ENCODE peak calls at places on chromosomes 1 and 21, in eight cellular contexts. I, M, L, C, H, D, Z and S are unnamed samples. For H3K9me3, the result is how much of the 10 kb centered on the place peaks cover.

GRCh38 chr1:223106856-223107255 is 36.2 kb downstream of the TLR5 start:
- DNase-seq in I (no peak), M (no peak), L (peak), C (no peak), H (no peak), D (no peak), Z (no peak), S (no peak)

GRCh38 chr1:219564072-219564471 is 48.8 kb downstream of the ZC3H11B start:
- DNase-seq in I (no peak), M (no peak), L (no peak), C (no peak), H (no peak), D (no peak), Z (no peak), S (no peak)

GRCh38 chr1:96473791-96474452 is 247.7 kb upstream of the PTBP2 start:
- DNase-seq in I (no peak), M (peak), L (peak), C (no peak), H (no peak), D (peak), Z (no peak), S (no peak)

GRCh38 chr1:156493154-156493631 is 7.4 kb downstream of the MEF2D start:
- DNase-seq in I (no peak), M (no peak), L (no peak), C (no peak), H (no peak), D (no peak), Z (no peak), S (no peak)

GRCh38 chr1:34361781-34362357 is 185.2 kb downstream of the C1orf94 start:
- DNase-seq in I (no peak), M (no peak), L (no peak), C (no peak), H (no peak), D (no peak), Z (no peak), S (no peak)

GRCh38 chr1:180522204-180522497 is 19.8 kb upstream of the ACBD6 start:
- DNase-seq in I (no peak), M (peak), L (no peak), C (no peak), H (peak), D (no peak), Z (no peak), S (no peak)

GRCh38 chr21:34734696-34735095 is 65.9 kb downstream of the CLIC6 start:
- DNase-seq in I (no peak), M (peak), L (peak), C (no peak), H (no peak), D (no peak), Z (no peak), S (no peak)

GRCh38 chr1:150976879-150977694 is 2.5 kb upstream of the CERS2 start:
- DNase-seq in I (peak), M (peak), L (peak), C (peak), H (peak), D (no peak), Z (peak), S (peak)

GRCh38 chr1:1137256-1138045 is 21.6 kb upstream of the C1orf159 start:
- DNase-seq in I (peak), M (no peak), L (no peak), C (no peak), H (peak), D (no peak), Z (peak), S (peak)

GRCh38 chr1:244027491-244027890 is 23.6 kb upstream of the ZBTB18 start:
- DNase-seq in I (no peak), M (no peak), L (no peak), C (no peak), H (no peak), D (no peak), Z (no peak), S (no peak)

GRCh38 chr1:192153276-192153675 is 5.0 kb upstream of the RGS18 start:
- DNase-seq in I (no peak), M (no peak), L (peak), C (no peak), H (no peak), D (peak), Z (no peak), S (no peak)

GRCh38 chr21:37060296-37060695 is 12.6 kb downstream of the PIGP start:
- DNase-seq in I (no peak), M (peak), L (peak), C (peak), H (peak), D (peak), Z (no peak), S (no peak)

GRCh38 chr1:42852608-42852980 is 6.2 kb downstream of the ZNF691 start:
- DNase-seq in I (no peak), M (no peak), L (peak), C (no peak), H (peak), D (peak), Z (no peak), S (no peak)

GRCh38 chr1:154956557-154956956 is 658 bp upstream of the PBXIP1 start:
- DNase-seq in I (no peak), M (no peak), L (no peak), C (no peak), H (no peak), D (no peak), Z (no peak), S (no peak)

GRCh38 chr1:150364231-150365003 is 470 bp downstream of the RPRD2 start:
- DNase-seq in I (peak), M (peak), L (peak), C (no peak), H (peak), D (peak), Z (peak), S (peak)

GRCh38 chr1:229952135-229952534 is 114.9 kb upstream of the GALNT2 start:
- DNase-seq in I (no peak), M (peak), L (no peak), C (no peak), H (no peak), D (no peak), Z (no peak), S (no peak)

GRCh38 chr1:205766038-205766437 is 9.2 kb downstream of the RAB29 start:
- DNase-seq in I (no peak), M (peak), L (no peak), C (no peak), H (no peak), D (peak), Z (no peak), S (no peak)

GRCh38 chr1:228478912-228479665 is 8.1 kb upstream of the RNF187 start:
- DNase-seq in I (no peak), M (no peak), L (no peak), C (no peak), H (no peak), D (no peak), Z (no peak), S (no peak)

GRCh38 chr1:30253807-30254440 is 469.5 kb downstream of the MATN1 start:
- DNase-seq in I (no peak), M (no peak), L (no peak), C (no peak), H (no peak), D (no peak), Z (no peak), S (no peak)

GRCh38 chr1:175543447-175543846 is 199.9 kb downstream of the TNR start:
- DNase-seq in I (no peak), M (peak), L (no peak), C (no peak), H (no peak), D (no peak), Z (no peak), S (no peak)

GRCh38 chr1:32900956-32901822 is at the start of gene TMEM54:
- DNase-seq in I (no peak), M (peak), L (peak), C (no peak), H (peak), D (peak), Z (no peak), S (no peak)

GRCh38 chr1:42777860-42778259 is 6.9 kb upstream of the TMEM269 start:
- DNase-seq in I (no peak), M (no peak), L (peak), C (no peak), H (peak), D (peak), Z (no peak), S (no peak)

GRCh38 chr1:17441265-17441992 is 2.0 kb upstream of the RCC2 start:
- DNase-seq in I (no peak), M (peak), L (peak), C (peak), H (peak), D (peak), Z (no peak), S (no peak)

GRCh38 chr1:178942285-178943218 is 71.7 kb upstream of the ANGPTL1 start:
- DNase-seq in I (no peak), M (no peak), L (peak), C (no peak), H (no peak), D (peak), Z (no peak), S (no peak)

GRCh38 chr1:205769641-205770365 is 5.5 kb downstream of the RAB29 start:
- DNase-seq in I (no peak), M (no peak), L (peak), C (no peak), H (no peak), D (no peak), Z (no peak), S (no peak)

GRCh38 chr1:43363283-43363934 is 4.4 kb downstream of the ELOVL1 start:
- DNase-seq in I (no peak), M (no peak), L (no peak), C (no peak), H (peak), D (no peak), Z (no peak), S (no peak)

GRCh38 chr1:229407206-229408026 is 26.5 kb downstream of the ACTA1 start:
- DNase-seq in I (no peak), M (no peak), L (peak), C (no peak), H (no peak), D (no peak), Z (no peak), S (no peak)

GRCh38 chr1:114468047-114468446 is 43.0 kb downstream of the TRIM33 start:
- DNase-seq in I (no peak), M (no peak), L (no peak), C (no peak), H (no peak), D (no peak), Z (no peak), S (no peak)

GRCh38 chr1:248820041-248820585 is 5.6 kb downstream of the SH3BP5L start:
- DNase-seq in I (no peak), M (no peak), L (no peak), C (no peak), H (no peak), D (no peak), Z (no peak), S (no peak)

GRCh38 chr1:235503333-235504121 is 725 bp downstream of the B3GALNT2 start:
- DNase-seq in I (no peak), M (peak), L (peak), C (no peak), H (peak), D (peak), Z (no peak), S (no peak)

GRCh38 chr1:236395780-236396664 is 1.9 kb downstream of the EDARADD start:
- DNase-seq in I (no peak), M (peak), L (peak), C (no peak), H (no peak), D (no peak), Z (no peak), S (no peak)

GRCh38 chr1:44270666-44271628 is 57.7 kb downstream of the DMAP1 start:
- DNase-seq in I (no peak), M (no peak), L (peak), C (no peak), H (peak), D (no peak), Z (no peak), S (no peak)

GRCh38 chr1:192809286-192810252 is 730 bp downstream of the RGS2 start:
- DNase-seq in I (peak), M (no peak), L (peak), C (no peak), H (peak), D (peak), Z (peak), S (peak)

GRCh38 chr1:153597206-153597605 is 15.7 kb downstream of the S100A16 start:
- DNase-seq in I (no peak), M (peak), L (no peak), C (no peak), H (peak), D (peak), Z (no peak), S (no peak)

GRCh38 chr1:110563089-110563488 is 43.1 kb downstream of the KCNA2 start:
- DNase-seq in I (no peak), M (no peak), L (no peak), C (no peak), H (no peak), D (no peak), Z (no peak), S (no peak)

GRCh38 chr1:201703646-201704438 is 125.1 kb upstream of the IPO9 start:
- DNase-seq in I (peak), M (peak), L (peak), C (peak), H (peak), D (peak), Z (peak), S (peak)

GRCh38 chr1:56968878-56969495 is 3.2 kb upstream of the C8B start:
- DNase-seq in I (no peak), M (peak), L (no peak), C (no peak), H (no peak), D (no peak), Z (no peak), S (no peak)

GRCh38 chr21:46393941-46394818 is 64.5 kb upstream of the DIP2A start:
- DNase-seq in I (no peak), M (no peak), L (no peak), C (no peak), H (no peak), D (no peak), Z (no peak), S (no peak)

GRCh38 chr1:152313319-152313801 is 11.7 kb downstream of the FLG start:
- DNase-seq in I (no peak), M (no peak), L (no peak), C (no peak), H (no peak), D (no peak), Z (no peak), S (no peak)
- H3K9me3 ChIP-seq in I (under half), M (under half), L (under half), C (under half), H (under half), D (under half), Z (under half), S (under half)

DNA sequence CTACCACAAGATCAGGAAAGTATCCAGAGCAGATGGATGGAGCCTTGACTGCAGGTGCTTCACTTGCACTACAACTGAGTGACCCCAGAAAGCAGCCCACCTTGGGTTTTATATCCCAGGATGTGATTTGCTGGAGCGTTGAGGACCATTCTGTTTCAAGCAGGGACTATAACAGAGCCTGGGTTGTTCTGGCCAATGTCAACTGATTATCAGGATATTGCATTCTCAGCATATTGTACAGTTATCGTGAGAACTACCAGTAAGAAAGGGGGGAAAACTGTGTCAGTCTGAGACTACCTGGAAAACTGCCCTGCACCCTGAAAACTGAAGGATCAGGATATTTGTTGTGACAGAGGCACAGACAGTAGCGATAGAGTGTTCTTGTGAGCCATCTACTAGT is 8.0 kb downstream of the ZNF669 start:
- DNase-seq in I (no peak), M (no peak), L (no peak), C (no peak), H (no peak), D (no peak), Z (no peak), S (no peak)
- H3K9me3 ChIP-seq in I (under half), M (under half), L (under half), C (under half), H (under half), D (under half), Z (under half), S (under half)

DNA sequence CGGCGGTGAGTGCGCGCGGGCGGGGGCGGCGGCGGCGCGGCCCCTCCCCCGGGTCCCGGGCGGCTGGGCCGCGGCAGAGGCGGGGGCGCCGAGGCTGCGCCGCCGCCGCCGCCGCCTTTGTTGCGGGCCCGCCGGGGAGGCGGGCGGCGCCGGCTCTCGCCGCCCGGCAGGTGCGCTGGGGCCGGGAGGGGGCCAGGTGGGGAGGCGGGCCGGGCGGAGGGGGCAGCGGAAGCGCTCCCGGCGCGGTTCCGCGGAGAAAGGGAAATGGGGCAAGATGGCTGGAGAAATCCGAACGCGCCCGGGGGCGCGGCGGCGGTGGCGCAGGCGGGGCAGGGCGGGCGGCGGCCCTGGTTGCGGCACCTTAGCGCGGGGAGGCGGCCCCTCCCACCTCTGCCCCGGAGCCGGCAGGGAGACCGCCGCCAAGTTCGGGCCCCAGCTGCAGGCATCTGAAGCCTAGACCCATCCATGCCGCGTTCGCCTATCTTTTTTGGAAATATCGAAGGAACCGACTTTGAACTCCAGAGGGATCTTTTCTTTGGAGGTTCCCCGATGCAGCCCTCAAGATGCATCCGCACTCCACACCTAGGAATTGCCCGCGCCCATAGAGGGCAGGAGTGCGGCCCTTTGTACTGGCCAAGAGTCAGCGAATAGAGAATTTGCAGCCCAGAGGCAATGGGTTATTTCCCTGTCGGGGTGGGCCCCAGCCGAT is 479 bp downstream of the POGK start:
- DNase-seq in I (peak), M (peak), L (peak), C (no peak), H (peak), D (peak), Z (peak), S (peak)
- H3K9me3 ChIP-seq in I (under half), M (under half), L (under half), C (under half), H (under half), D (under half), Z (under half), S (under half)

GRCh38 chr1:2934642-2935081 is 86.6 kb upstream of the ACTRT2 start:
- DNase-seq in I (no peak), M (no peak), L (no peak), C (no peak), H (no peak), D (no peak), Z (no peak), S (no peak)

GRCh38 chr1:2935184-2935583 is 86.1 kb upstream of the ACTRT2 start:
- DNase-seq in I (no peak), M (no peak), L (no peak), C (no peak), H (no peak), D (no peak), Z (no peak), S (no peak)

GRCh38 chr1:2937805-2938204 is 83.5 kb upstream of the ACTRT2 start:
- DNase-seq in I (no peak), M (no peak), L (no peak), C (no peak), H (no peak), D (no peak), Z (no peak), S (no peak)

GRCh38 chr1:2935766-2936390 is 85.4 kb upstream of the ACTRT2 start:
- DNase-seq in I (no peak), M (no peak), L (no peak), C (no peak), H (no peak), D (no peak), Z (no peak), S (no peak)

DNA sequence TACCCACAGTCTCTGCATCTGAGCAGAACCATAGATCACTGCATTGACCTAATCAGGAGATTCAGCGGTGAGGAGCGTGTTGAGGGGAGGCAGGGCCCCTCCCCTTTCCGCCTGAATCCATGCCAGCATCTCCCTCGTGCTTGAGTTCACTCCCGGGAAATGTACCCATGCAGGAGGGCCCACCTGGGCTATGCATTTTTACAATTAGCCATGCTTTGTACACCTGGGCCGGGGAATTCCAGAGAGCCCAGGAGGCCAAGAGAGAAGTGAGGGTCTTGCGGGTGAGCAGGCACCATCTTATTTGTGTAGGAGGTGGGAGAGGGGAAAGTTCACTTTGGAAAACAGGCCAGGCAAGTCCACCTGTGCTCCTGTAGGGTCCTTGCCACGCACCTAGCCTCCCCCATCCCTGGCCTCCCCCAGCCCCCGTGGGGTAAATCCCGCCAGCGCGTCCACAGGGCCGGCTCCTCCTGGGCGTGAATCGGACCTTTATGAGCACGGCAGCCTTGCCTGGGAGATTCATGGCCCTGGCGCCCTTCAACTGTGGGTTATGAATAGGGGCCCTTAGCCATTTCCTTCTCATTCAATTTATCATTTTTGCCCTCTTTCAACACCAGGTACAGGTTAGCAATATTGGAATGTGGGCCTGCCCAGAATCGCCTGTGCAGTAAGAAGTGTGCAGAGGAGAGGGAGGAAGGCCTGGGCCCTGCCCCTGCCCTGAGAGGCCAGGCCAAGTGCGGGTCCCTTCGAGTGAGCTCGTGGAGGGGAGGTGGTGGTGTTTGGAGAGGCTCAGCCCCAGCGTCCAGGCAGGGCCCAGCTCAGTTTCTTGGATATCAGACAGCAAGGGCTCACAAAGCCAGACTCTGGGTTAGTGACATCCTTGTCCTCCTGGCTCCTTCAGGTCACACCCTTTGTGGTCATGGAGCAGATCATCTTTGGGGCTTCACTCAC is 84.4 kb upstream of the ACTRT2 start:
- DNase-seq in I (no peak), M (no peak), L (no peak), C (no peak), H (no peak), D (no peak), Z (no peak), S (no peak)
- H3K9me3 ChIP-seq in I (under half), M (under half), L (under half), C (under half), H (under half), D (half or more), Z (under half), S (under half)

DNA sequence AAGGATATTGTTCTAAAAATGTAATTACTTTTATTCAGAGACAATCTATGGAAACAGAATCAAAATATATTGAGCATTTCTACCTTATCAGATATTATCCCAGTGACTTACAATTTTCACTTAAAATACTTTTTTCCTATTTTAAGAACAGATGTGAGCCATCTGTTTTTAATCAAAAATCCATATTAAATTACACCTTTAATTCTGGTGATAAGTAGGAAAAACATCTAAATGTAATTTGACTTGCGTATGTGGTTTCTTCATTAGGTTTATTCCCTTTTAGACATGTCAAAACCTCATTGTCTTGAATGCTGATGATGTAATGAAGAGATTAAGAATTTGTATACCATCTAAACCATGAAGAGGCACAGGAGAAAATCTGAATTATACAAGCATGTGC is 1118.8 kb upstream of the TMPRSS15 start:
- DNase-seq in I (no peak), M (no peak), L (no peak), C (no peak), H (no peak), D (no peak), Z (no peak), S (no peak)
- H3K9me3 ChIP-seq in I (under half), M (under half), L (under half), C (under half), H (under half), D (under half), Z (under half), S (under half)